ENCODE peak calls at places on chromosomes 16 and 17, in nine cellular contexts. I, S, P, O, C, T, U, Y and N are unnamed samples. For H3K36me3, the result is how much of the 10 kb centered on the place peaks cover.

GRCh38 chr17:18277076-18277475 is 16.6 kb downstream of the MIEF2 start:
- DNase-seq in I (no peak), O (no peak), U (no peak), S (no peak), P (no peak), C (no peak), Y (no peak), T (no peak), N (no peak)

GRCh38 chr17:62827722-62828498 is 19.8 kb upstream of the MARCHF10 start:
- DNase-seq in P (no peak), I (no peak), Y (no peak), U (peak), S (peak), T (no peak), C (no peak), O (peak), N (peak)

GRCh38 chr17:3683054-3683511 is 12.9 kb downstream of the P2RX5 start:
- DNase-seq in T (peak), P (peak), O (peak), Y (no peak), I (no peak), U (no peak), S (peak), C (no peak), N (no peak)

GRCh38 chr16:48128769-48129168 is 27.0 kb downstream of the ABCC12 start:
- DNase-seq in U (no peak), O (no peak), I (no peak), S (no peak), T (no peak), Y (no peak), P (no peak), C (no peak), N (no peak)

GRCh38 chr17:38719943-38720641 is 10.0 kb upstream of the CISD3 start:
- DNase-seq in P (no peak), S (no peak), C (no peak), T (no peak), O (peak), U (no peak), Y (no peak), I (no peak), N (no peak)

GRCh38 chr16:55370762-55371482 is 46.9 kb downstream of the IRX6 start:
- DNase-seq in I (peak), U (peak), Y (peak), C (peak), P (no peak), S (peak), O (peak), T (no peak), N (peak)

GRCh38 chr16:74601131-74601871 is 5.6 kb downstream of the GLG1 start:
- DNase-seq in U (no peak), C (no peak), P (peak), O (no peak), S (peak), Y (no peak), I (no peak), T (peak), N (no peak)

GRCh38 chr16:84820305-84820684 is 510 bp downstream of the CRISPLD2 start:
- DNase-seq in C (no peak), I (no peak), O (no peak), U (peak), T (no peak), Y (no peak), S (no peak), P (no peak), N (no peak)

GRCh38 chr17:61307905-61308886 is 91.4 kb upstream of the TBX2 start:
- DNase-seq in I (no peak), O (no peak), C (no peak), T (no peak), U (peak), Y (no peak), S (no peak), P (no peak), N (no peak)

GRCh38 chr16:82629441-82630027 is 2.8 kb downstream of the CDH13 start:
- DNase-seq in I (no peak), T (no peak), P (no peak), O (peak), Y (no peak), U (peak), C (no peak), S (peak), N (peak)

GRCh38 chr17:39461911-39462641 is 790 bp downstream of the CDK12 start:
- DNase-seq in T (no peak), O (no peak), U (peak), S (peak), Y (peak), I (no peak), C (no peak), P (no peak), N (peak)

GRCh38 chr17:280901-281300 is 71.7 kb downstream of the RPH3AL start:
- DNase-seq in U (no peak), T (no peak), I (no peak), P (no peak), C (no peak), O (no peak), Y (no peak), S (no peak), N (no peak)

GRCh38 chr17:33292184-33292980 is 713 bp downstream of the ASIC2 start:
- DNase-seq in T (no peak), I (no peak), U (peak), C (no peak), P (no peak), O (peak), S (peak), Y (no peak), N (peak)

GRCh38 chr17:6069611-6070279 is 434 bp upstream of the WSCD1 start:
- DNase-seq in C (no peak), Y (peak), I (no peak), O (no peak), T (peak), U (no peak), S (no peak), P (no peak), N (no peak)

GRCh38 chr17:41784207-41784744 is 2.2 kb downstream of the JUP start:
- DNase-seq in O (peak), P (no peak), S (peak), U (peak), C (peak), T (no peak), Y (peak), I (no peak), N (peak)

GRCh38 chr17:1713878-1714487 is 3.8 kb upstream of the TLCD2 start:
- DNase-seq in C (no peak), T (no peak), S (peak), U (peak), P (no peak), Y (peak), I (no peak), O (peak), N (peak)

DNA sequence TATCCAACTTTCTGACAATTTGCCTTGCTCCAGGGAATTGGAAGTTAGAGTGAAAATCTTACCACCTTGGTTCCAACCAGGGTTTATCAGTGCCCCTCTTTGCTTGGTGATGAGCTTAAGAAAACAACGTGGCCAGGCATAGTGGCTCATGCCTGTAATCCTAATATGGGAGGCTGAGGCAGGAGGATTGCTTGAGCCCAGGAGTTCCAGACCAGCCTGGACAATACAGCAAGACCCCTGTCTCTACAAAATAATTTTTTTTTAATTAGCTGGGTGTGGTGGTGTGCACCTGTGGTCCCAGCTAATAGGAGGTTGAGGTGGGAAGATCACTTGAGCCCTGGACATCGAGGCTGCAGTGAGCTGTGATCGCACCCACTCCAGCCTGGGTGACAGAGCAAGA is 21.4 kb downstream of the SLC7A6 start:
- DNase-seq in S (no peak), C (no peak), Y (no peak), O (no peak), U (no peak), I (no peak), P (no peak), T (no peak), N (no peak)
- H3K36me3 ChIP-seq in S (under half), C (under half), Y (under half), O (under half), U (under half), I (under half), P (under half), T (under half), N (half or more)

GRCh38 chr16:49353650-49354049 is 20.0 kb upstream of the C16orf78 start:
- DNase-seq in S (no peak), U (no peak), Y (no peak), I (no peak), P (no peak), C (no peak), O (no peak), T (no peak), N (no peak)

GRCh38 chr16:49354991-49355390 is 18.6 kb upstream of the C16orf78 start:
- DNase-seq in O (no peak), C (no peak), P (no peak), Y (no peak), T (no peak), U (no peak), I (no peak), S (no peak), N (no peak)

GRCh38 chr16:49352923-49353322 is 20.7 kb upstream of the C16orf78 start:
- DNase-seq in C (no peak), S (no peak), T (no peak), U (no peak), I (no peak), P (no peak), Y (no peak), O (peak), N (peak)

GRCh38 chr16:49355923-49356665 is 17.5 kb upstream of the C16orf78 start:
- DNase-seq in P (no peak), U (no peak), C (no peak), T (no peak), I (no peak), Y (peak), S (no peak), O (no peak), N (no peak)

GRCh38 chr16:49354101-49354500 is 19.5 kb upstream of the C16orf78 start:
- DNase-seq in P (no peak), Y (no peak), U (no peak), O (no peak), C (no peak), T (no peak), I (no peak), S (no peak), N (no peak)
- H3K36me3 ChIP-seq in P (under half), Y (under half), U (under half), O (under half), C (under half), T (under half), I (under half), S (under half), N (under half)

DNA sequence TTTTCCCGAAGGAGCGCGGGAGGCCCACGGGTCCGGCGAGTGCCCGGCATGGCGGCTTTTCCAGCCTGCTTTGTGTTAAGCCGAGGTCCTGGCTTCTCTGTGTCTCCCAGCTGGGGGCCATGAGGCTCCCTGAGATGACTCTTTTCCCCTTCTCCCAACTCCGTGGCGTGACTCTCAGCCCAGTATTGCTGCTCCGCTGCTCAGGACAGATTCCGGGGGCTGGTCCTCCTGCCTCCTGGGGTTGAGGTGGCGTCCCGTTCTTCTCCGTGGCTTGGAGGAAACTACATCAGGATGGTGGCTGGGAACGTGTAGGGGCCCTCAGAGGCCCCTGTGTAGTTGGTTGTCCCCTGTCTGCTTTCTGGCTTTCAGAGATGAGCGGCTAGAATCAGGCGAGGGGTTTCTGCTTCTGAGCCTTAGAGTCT is 951 bp downstream of the GPS1 start:
- DNase-seq in I (no peak), Y (peak), C (no peak), O (no peak), P (no peak), S (no peak), T (no peak), U (no peak), N (no peak)
- H3K36me3 ChIP-seq in I (under half), Y (under half), C (half or more), O (under half), P (under half), S (under half), T (under half), U (under half), N (under half)

GRCh38 chr16:20904507-20905079 is 4.0 kb downstream of the LYRM1 start:
- DNase-seq in U (peak), C (no peak), Y (no peak), S (peak), P (no peak), I (no peak), T (peak), O (no peak), N (peak)

GRCh38 chr16:20906871-20907255 is 6.3 kb downstream of the LYRM1 start:
- DNase-seq in T (no peak), C (no peak), P (no peak), U (peak), I (no peak), O (no peak), S (no peak), Y (no peak), N (no peak)

GRCh38 chr16:20905576-20905975 is 5.0 kb downstream of the LYRM1 start:
- DNase-seq in C (no peak), S (no peak), U (no peak), I (no peak), T (no peak), Y (no peak), P (no peak), O (no peak), N (no peak)

GRCh38 chr16:20903889-20904506 is 3.4 kb downstream of the LYRM1 start:
- DNase-seq in O (no peak), U (no peak), S (no peak), Y (no peak), C (no peak), I (no peak), P (no peak), T (no peak), N (no peak)

DNA sequence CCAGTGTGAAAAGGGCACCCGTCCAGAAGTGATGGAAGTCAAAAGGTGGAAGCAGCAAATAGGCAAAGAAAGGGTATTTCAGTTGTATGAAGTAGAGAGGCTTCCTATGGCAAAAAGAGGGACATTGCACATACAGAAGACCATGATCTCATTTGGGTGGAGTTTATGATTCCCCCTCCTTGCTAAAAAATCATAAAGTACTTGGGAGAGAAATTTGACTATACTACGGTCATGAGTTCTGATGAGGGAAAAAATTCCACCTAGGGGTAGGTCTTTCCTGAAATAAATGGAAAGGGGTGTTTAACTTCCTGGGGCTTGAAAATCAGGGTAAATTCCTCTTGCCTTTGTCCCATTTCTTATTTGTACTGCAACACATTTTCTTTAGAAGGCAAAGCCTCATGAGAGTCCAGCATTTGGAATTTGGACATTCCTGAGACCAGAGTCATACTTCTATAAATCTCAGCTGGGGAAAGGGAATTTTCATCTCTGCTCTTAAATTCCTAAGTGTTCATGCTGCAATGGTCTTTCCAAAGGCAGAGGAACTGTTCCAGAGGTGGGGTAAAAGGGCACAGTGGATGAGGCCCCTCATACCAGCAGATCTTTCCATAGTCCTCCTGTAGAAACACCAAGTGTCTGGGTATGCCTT is 5.8 kb downstream of the LYRM1 start:
- DNase-seq in U (peak), O (no peak), I (no peak), P (no peak), Y (no peak), T (no peak), C (no peak), S (peak), N (no peak)
- H3K36me3 ChIP-seq in U (under half), O (under half), I (under half), P (under half), Y (under half), T (under half), C (under half), S (under half), N (under half)

GRCh38 chr16:88861359-88861758 is 4.4 kb downstream of the TRAPPC2L start:
- DNase-seq in S (no peak), T (no peak), C (no peak), O (no peak), Y (no peak), P (no peak), I (no peak), U (no peak), N (no peak)
- H3K36me3 ChIP-seq in S (under half), T (under half), C (under half), O (under half), Y (under half), P (under half), I (under half), U (under half), N (under half)

GRCh38 chr16:1817276-1817589 is 9.4 kb downstream of the HAGH start:
- DNase-seq in S (no peak), U (no peak), T (no peak), I (no peak), Y (no peak), C (no peak), P (no peak), O (no peak), N (no peak)
- H3K36me3 ChIP-seq in S (under half), U (under half), T (under half), I (half or more), Y (under half), C (half or more), P (half or more), O (under half), N (under half)

DNA sequence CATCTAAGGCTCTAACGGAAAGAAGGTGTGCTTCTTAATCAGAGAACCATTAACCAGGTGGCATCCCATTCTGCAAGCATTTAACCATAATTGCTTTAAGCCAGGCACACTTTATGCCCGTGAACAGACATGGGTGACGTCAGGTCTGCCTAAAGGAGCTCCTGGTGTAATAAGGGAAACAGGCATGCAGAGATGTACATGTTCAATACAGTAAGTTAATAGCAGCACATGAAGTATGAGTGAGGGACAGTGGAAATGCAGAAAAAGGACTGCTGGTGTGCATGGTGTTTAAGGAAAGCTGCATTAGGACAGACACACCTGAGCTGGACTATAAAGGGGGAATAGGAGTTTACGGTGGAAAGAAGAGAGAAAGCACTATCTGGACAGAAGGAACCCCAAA is 18.6 kb downstream of the DYNLRB2 start:
- DNase-seq in O (no peak), S (no peak), P (no peak), I (no peak), C (no peak), U (no peak), Y (no peak), T (no peak), N (no peak)
- H3K36me3 ChIP-seq in O (under half), S (under half), P (under half), I (under half), C (under half), U (under half), Y (under half), T (under half), N (under half)